ENCODE peak calls at places on chromosomes 12 and 14, in six cellular contexts. One of them, this sample, is unnamed.

GRCh38 chr14:74299061-74299545 is 3.6 kb downstream of the ABCD4 start:
- DNase-seq in A549: no peak
- DNase-seq in kidney: peak; percentile 61
- DNase-seq in heart right ventricle: no peak
- DNase-seq in stomach: no peak
- DNase-seq in adipocyte: no peak
- DNase-seq in this sample: no peak

GRCh38 chr12:107429006-107429698 is 256.4 kb upstream of the PWP1 start:
- DNase-seq in kidney: no peak
- DNase-seq in A549: no peak
- DNase-seq in heart right ventricle: no peak
- DNase-seq in stomach: peak; percentile 31
- DNase-seq in adipocyte: no peak
- DNase-seq in this sample: no peak

GRCh38 chr12:55707841-55708694 is at the start of gene ITGA7:
- DNase-seq in heart right ventricle: peak; percentile 87
- DNase-seq in A549: no peak
- DNase-seq in stomach: peak; percentile 74
- DNase-seq in kidney: peak; percentile 90
- DNase-seq in adipocyte: peak; percentile 72
- DNase-seq in this sample: peak; percentile 76

GRCh38 chr14:62445570-62445969 is 599.7 kb downstream of the KCNH5 start:
- DNase-seq in A549: no peak
- DNase-seq in kidney: no peak
- DNase-seq in adipocyte: no peak
- DNase-seq in heart right ventricle: no peak
- DNase-seq in stomach: no peak
- DNase-seq in this sample: no peak

GRCh38 chr12:64681200-64682052 is 71.1 kb downstream of the RASSF3 start:
- DNase-seq in adipocyte: no peak
- DNase-seq in A549: no peak
- DNase-seq in stomach: no peak
- DNase-seq in heart right ventricle: no peak
- DNase-seq in kidney: no peak
- DNase-seq in this sample: no peak

GRCh38 chr14:63614964-63615363 is 26.7 kb downstream of the WDR89 start:
- DNase-seq in heart right ventricle: no peak
- DNase-seq in adipocyte: peak; percentile 24
- DNase-seq in stomach: no peak
- DNase-seq in A549: no peak
- DNase-seq in kidney: no peak
- DNase-seq in this sample: no peak

GRCh38 chr12:115000038-115000437 is 316.1 kb upstream of the TBX3 start:
- DNase-seq in stomach: no peak
- DNase-seq in A549: peak; percentile 82
- DNase-seq in kidney: no peak
- DNase-seq in heart right ventricle: no peak
- DNase-seq in adipocyte: no peak
- DNase-seq in this sample: peak; percentile 35

GRCh38 chr12:102067574-102068258 is 5.9 kb upstream of the WASHC3 start:
- DNase-seq in heart right ventricle: no peak
- DNase-seq in stomach: no peak
- DNase-seq in kidney: no peak
- DNase-seq in A549: no peak
- DNase-seq in adipocyte: peak; percentile 54
- DNase-seq in this sample: no peak

GRCh38 chr14:90198541-90198940 is 57.8 kb upstream of the PSMC1 start:
- DNase-seq in kidney: no peak
- DNase-seq in adipocyte: no peak
- DNase-seq in stomach: no peak
- DNase-seq in A549: no peak
- DNase-seq in heart right ventricle: no peak
- DNase-seq in this sample: peak; percentile 34

GRCh38 chr12:65123435-65124063 is 2.4 kb upstream of the WIF1 start:
- DNase-seq in adipocyte: peak; percentile 72
- DNase-seq in heart right ventricle: no peak
- DNase-seq in kidney: no peak
- DNase-seq in stomach: no peak
- DNase-seq in A549: peak; percentile 51
- DNase-seq in this sample: no peak

GRCh38 chr14:65686761-65687160 is 274.2 kb downstream of the FUT8 start:
- DNase-seq in A549: no peak
- DNase-seq in stomach: no peak
- DNase-seq in heart right ventricle: no peak
- DNase-seq in kidney: no peak
- DNase-seq in adipocyte: no peak
- DNase-seq in this sample: no peak

GRCh38 chr12:113088037-113088436 is 31.5 kb downstream of the DTX1 start:
- DNase-seq in A549: no peak
- DNase-seq in heart right ventricle: no peak
- DNase-seq in adipocyte: no peak
- DNase-seq in stomach: no peak
- DNase-seq in kidney: no peak
- DNase-seq in this sample: no peak
- H3K4me1 ChIP-seq in A549: peaks cover 3% of the 10 kb centered on the region
- H3K4me1 ChIP-seq in heart right ventricle: peaks cover 7% of the 10 kb centered on the region
- H3K4me1 ChIP-seq in adipocyte: no peaks in the 10 kb centered on the region
- H3K4me1 ChIP-seq in stomach: no peaks in the 10 kb centered on the region
- H3K4me1 ChIP-seq in kidney: peaks cover 4% of the 10 kb centered on the region
- H3K4me1 ChIP-seq in this sample: peaks cover 35% of the 10 kb centered on the region

GRCh38 chr14:95537298-95538089 is 2.6 kb downstream of the GLRX5 start:
- DNase-seq in A549: no peak
- DNase-seq in stomach: no peak
- DNase-seq in kidney: no peak
- DNase-seq in adipocyte: no peak
- DNase-seq in heart right ventricle: no peak
- DNase-seq in this sample: no peak
- H3K4me3 ChIP-seq in A549: no peak overlapping the region
- H3K4me3 ChIP-seq in stomach: no peak overlapping the region
- H3K4me3 ChIP-seq in kidney: peak overlapping the region; percentile 78
- H3K4me3 ChIP-seq in adipocyte: peak overlapping the region; percentile 91
- H3K4me3 ChIP-seq in heart right ventricle: peak overlapping the region; percentile 98
- H3K4me3 ChIP-seq in this sample: no peak overlapping the region

DNA sequence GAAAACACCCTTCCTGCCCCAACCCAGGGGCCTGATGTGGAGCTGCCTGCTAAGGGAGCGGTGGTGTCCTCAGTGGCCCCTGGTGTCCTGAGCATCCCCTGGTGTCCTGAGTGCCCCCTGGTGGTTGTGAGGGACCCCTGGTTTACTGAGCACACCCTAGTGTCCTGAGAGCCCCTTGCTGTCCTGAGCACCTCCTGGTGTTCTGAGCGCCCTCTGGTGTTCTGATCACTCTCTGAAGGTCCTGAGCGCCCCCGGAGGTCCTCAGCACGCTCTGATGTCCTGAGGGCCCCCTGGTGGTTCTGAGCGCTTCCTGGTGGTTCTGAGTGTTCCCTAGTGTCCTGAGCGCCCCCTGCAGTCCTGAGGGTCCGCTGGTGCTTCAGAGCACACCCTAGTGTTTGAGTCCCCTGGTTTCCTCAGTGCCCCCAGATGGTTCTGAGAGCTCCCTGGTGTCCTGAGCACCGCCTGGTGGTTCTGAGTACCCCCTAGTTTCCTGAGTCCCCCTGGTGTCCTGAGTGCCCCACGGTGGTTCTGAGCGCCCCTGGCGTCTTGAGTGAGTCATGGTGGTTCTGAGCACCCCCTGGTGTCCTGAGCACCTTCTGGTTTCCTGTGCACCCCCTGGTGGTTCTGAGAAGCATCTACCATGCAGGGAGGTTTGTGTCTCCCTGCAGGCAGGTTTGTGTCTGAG is 1004.2 kb downstream of the TMEM121 start:
- DNase-seq in stomach: no peak
- DNase-seq in adipocyte: no peak
- DNase-seq in heart right ventricle: no peak
- DNase-seq in kidney: no peak
- DNase-seq in A549: peak; percentile 42
- DNase-seq in this sample: peak; percentile 73
- H3K4me1 ChIP-seq in stomach: no peaks in the 10 kb centered on the region
- H3K4me1 ChIP-seq in adipocyte: no peaks in the 10 kb centered on the region
- H3K4me1 ChIP-seq in heart right ventricle: no peaks in the 10 kb centered on the region
- H3K4me1 ChIP-seq in kidney: no peaks in the 10 kb centered on the region
- H3K4me1 ChIP-seq in A549: no peaks in the 10 kb centered on the region
- H3K4me1 ChIP-seq in this sample: no peaks in the 10 kb centered on the region

GRCh38 chr14:20798932-20799331 is 3.7 kb downstream of the RNASE1 start:
- DNase-seq in kidney: no peak
- DNase-seq in heart right ventricle: no peak
- DNase-seq in adipocyte: no peak
- DNase-seq in stomach: no peak
- DNase-seq in A549: no peak
- DNase-seq in this sample: no peak
- H3K4me3 ChIP-seq in kidney: no peak overlapping the region
- H3K4me3 ChIP-seq in heart right ventricle: peak overlapping the region; percentile 63
- H3K4me3 ChIP-seq in adipocyte: no peak overlapping the region
- H3K4me3 ChIP-seq in stomach: peak overlapping the region; percentile 48
- H3K4me3 ChIP-seq in A549: no peak overlapping the region
- H3K4me3 ChIP-seq in this sample: no peak overlapping the region

DNA sequence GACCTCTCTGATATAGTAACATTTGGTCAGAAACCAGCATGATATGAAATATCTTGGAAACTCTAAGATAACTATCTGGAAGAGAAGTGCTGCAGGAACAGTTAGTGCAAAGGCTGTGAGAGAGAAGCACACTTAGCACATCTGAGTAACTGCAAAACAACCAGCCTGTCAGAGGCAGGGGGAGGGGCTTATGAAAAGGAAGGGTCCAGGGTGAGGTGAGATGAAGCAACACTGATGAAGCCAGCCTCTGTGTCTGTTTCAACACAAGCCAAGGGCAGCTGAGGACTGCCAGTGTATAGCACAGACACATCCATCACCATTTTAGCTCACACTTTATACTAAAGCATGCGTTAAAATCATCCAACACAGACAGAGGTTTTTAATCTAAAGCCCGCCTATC is 37.4 kb upstream of the OVCH1 start:
- DNase-seq in kidney: no peak
- DNase-seq in A549: no peak
- DNase-seq in heart right ventricle: no peak
- DNase-seq in adipocyte: peak; percentile 28
- DNase-seq in stomach: no peak
- DNase-seq in this sample: no peak
- H3K4me1 ChIP-seq in kidney: no peaks in the 10 kb centered on the region
- H3K4me1 ChIP-seq in A549: no peaks in the 10 kb centered on the region
- H3K4me1 ChIP-seq in heart right ventricle: no peaks in the 10 kb centered on the region
- H3K4me1 ChIP-seq in adipocyte: peaks cover 21% of the 10 kb centered on the region
- H3K4me1 ChIP-seq in stomach: no peaks in the 10 kb centered on the region
- H3K4me1 ChIP-seq in this sample: no peaks in the 10 kb centered on the region

DNA sequence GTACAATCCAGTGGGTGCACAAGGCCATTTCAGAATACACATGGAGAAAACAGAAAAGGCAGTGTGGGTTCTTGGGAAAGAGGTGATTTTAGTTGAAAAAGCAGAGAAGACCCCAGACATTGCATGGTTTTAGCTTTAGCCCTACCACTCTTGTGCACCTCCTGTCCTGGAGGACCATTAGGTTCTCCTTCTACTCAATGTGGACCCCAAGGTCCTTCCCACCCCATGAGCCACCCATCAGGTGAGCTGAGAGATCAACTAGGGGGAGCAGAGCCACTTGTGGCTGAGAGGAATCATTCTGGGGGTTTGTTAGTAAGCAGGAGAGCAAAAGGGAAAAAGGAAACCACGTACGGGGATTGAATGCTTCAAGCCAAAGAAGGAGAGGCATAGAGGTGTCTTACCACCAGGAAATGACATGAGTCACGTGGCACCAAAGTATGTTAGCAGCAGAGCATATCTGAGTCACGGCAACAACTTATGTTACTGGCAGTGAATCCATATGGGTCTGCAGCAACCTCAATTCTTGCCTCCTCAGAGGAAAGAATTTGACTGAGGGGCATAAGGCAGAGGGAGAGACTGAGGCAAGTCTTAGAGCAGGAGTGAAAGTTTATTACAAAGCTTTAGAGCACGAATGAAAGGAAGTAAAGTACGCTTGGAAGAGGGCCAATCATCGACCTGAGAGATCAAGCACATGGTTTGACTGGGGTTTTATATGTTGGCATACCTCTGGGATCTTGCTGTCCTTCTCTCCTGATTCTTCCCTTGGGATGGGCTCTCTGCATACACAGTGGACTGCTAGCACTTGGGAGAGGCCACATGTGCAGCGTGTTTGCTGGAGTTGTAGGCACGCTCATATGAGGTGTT is 73.9 kb downstream of the HSD17B6 start:
- DNase-seq in kidney: no peak
- DNase-seq in heart right ventricle: no peak
- DNase-seq in stomach: no peak
- DNase-seq in adipocyte: peak; percentile 6
- DNase-seq in A549: peak; percentile 33
- DNase-seq in this sample: no peak
- H3K4me3 ChIP-seq in kidney: no peak overlapping the region
- H3K4me3 ChIP-seq in heart right ventricle: no peak overlapping the region
- H3K4me3 ChIP-seq in stomach: no peak overlapping the region
- H3K4me3 ChIP-seq in adipocyte: no peak overlapping the region
- H3K4me3 ChIP-seq in A549: no peak overlapping the region
- H3K4me3 ChIP-seq in this sample: no peak overlapping the region

DNA sequence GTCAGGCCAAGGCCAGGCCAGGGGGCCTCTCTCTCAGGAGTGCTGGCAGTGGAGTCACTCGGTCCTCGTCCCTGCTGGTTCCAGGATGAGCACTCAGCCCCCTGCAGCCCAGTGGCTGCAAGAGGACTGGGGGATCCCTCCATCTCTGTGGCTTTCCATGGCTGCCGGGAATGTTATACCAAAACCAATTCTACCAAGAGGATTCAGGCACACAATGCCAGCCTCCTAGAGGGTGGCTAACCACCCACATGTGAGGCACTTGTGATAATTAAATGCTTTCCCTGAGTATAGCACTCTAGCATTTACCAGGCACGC is 21.9 kb downstream of the ASB2 start:
- DNase-seq in stomach: no peak
- DNase-seq in heart right ventricle: no peak
- DNase-seq in A549: no peak
- DNase-seq in adipocyte: no peak
- DNase-seq in kidney: no peak
- DNase-seq in this sample: no peak
- H3K4me1 ChIP-seq in stomach: peaks cover 35% of the 10 kb centered on the region
- H3K4me1 ChIP-seq in heart right ventricle: peaks cover 41% of the 10 kb centered on the region
- H3K4me1 ChIP-seq in A549: peaks cover 13% of the 10 kb centered on the region
- H3K4me1 ChIP-seq in adipocyte: peaks cover 11% of the 10 kb centered on the region
- H3K4me1 ChIP-seq in kidney: no peaks in the 10 kb centered on the region
- H3K4me1 ChIP-seq in this sample: no peaks in the 10 kb centered on the region

GRCh38 chr12:43550831-43551270 is 1.2 kb downstream of the ADAMTS20 start:
- DNase-seq in kidney: peak; percentile 61
- DNase-seq in adipocyte: no peak
- DNase-seq in heart right ventricle: no peak
- DNase-seq in A549: no peak
- DNase-seq in stomach: no peak
- DNase-seq in this sample: no peak
- H3K4me3 ChIP-seq in kidney: no peak overlapping the region
- H3K4me3 ChIP-seq in adipocyte: no peak overlapping the region
- H3K4me3 ChIP-seq in heart right ventricle: no peak overlapping the region
- H3K4me3 ChIP-seq in A549: no peak overlapping the region
- H3K4me3 ChIP-seq in stomach: no peak overlapping the region
- H3K4me3 ChIP-seq in this sample: no peak overlapping the region

This sample was measured in testis.